ENCODE peak calls at places on chromosome 10, in seven cellular contexts. One of them, this sample, is unnamed.
A peak's percentile ranks its signal among the peaks of the same experiment; 100 is the strongest.

GRCh38 chr10:117933036-117933435 is 113.7 kb downstream of the RAB11FIP2 start:
- DNase-seq in H1: no peak
- DNase-seq in K562: no peak
- DNase-seq in HepG2: no peak
- DNase-seq in SK-N-SH: no peak
- DNase-seq in GM12878: no peak
- DNase-seq in GM12892: no peak
- DNase-seq in this sample: no peak

GRCh38 chr10:116158036-116158435 is 115.0 kb downstream of the GFRA1 start:
- DNase-seq in H1: no peak
- DNase-seq in K562: no peak
- DNase-seq in HepG2: no peak
- DNase-seq in SK-N-SH: no peak
- DNase-seq in GM12878: no peak
- DNase-seq in GM12892: no peak
- DNase-seq in this sample: no peak

GRCh38 chr10:30392564-30392990 is 41.4 kb upstream of the MAP3K8 start:
- DNase-seq in H1: peak; percentile 47
- DNase-seq in K562: peak; percentile 88
- DNase-seq in HepG2: peak; percentile 59
- DNase-seq in SK-N-SH: peak; percentile 89
- DNase-seq in GM12878: peak; percentile 31
- DNase-seq in GM12892: peak; percentile 76
- DNase-seq in this sample: peak; percentile 80

GRCh38 chr10:88456730-88457129 is 126.4 kb downstream of the RNLS start:
- DNase-seq in H1: no peak
- DNase-seq in K562: no peak
- DNase-seq in HepG2: no peak
- DNase-seq in SK-N-SH: no peak
- DNase-seq in GM12878: no peak
- DNase-seq in GM12892: no peak
- DNase-seq in this sample: no peak

GRCh38 chr10:77890097-77890496 is 36.5 kb downstream of the DLG5 start:
- DNase-seq in H1: peak; percentile 65
- DNase-seq in K562: peak; percentile 52
- DNase-seq in HepG2: no peak
- DNase-seq in SK-N-SH: no peak
- DNase-seq in GM12878: no peak
- DNase-seq in GM12892: no peak
- DNase-seq in this sample: no peak

GRCh38 chr10:71082930-71083329 is 129.4 kb upstream of the UNC5B start:
- DNase-seq in H1: no peak
- DNase-seq in K562: no peak
- DNase-seq in HepG2: no peak
- DNase-seq in SK-N-SH: no peak
- DNase-seq in GM12878: no peak
- DNase-seq in GM12892: no peak
- DNase-seq in this sample: no peak

GRCh38 chr10:70053896-70054641 is 1.4 kb downstream of the MACROH2A2 start:
- DNase-seq in H1: no peak
- DNase-seq in K562: no peak
- DNase-seq in HepG2: peak; percentile 20
- DNase-seq in SK-N-SH: peak; percentile 81
- DNase-seq in GM12878: no peak
- DNase-seq in GM12892: no peak
- DNase-seq in this sample: no peak

GRCh38 chr10:102452672-102453340 is 1.5 kb upstream of the C10orf95 start:
- DNase-seq in H1: no peak
- DNase-seq in K562: no peak
- DNase-seq in HepG2: no peak
- DNase-seq in SK-N-SH: no peak
- DNase-seq in GM12878: no peak
- DNase-seq in GM12892: no peak
- DNase-seq in this sample: no peak

GRCh38 chr10:78316451-78316931 is 282.8 kb downstream of the RPS24 start:
- DNase-seq in H1: no peak
- DNase-seq in K562: no peak
- DNase-seq in HepG2: no peak
- DNase-seq in SK-N-SH: no peak
- DNase-seq in GM12878: no peak
- DNase-seq in GM12892: no peak
- DNase-seq in this sample: no peak

GRCh38 chr10:119282446-119282845 is 75.1 kb downstream of the GRK5 start:
- DNase-seq in H1: no peak
- DNase-seq in K562: no peak
- DNase-seq in HepG2: no peak
- DNase-seq in SK-N-SH: no peak
- DNase-seq in GM12878: no peak
- DNase-seq in GM12892: no peak
- DNase-seq in this sample: no peak

GRCh38 chr10:27742195-27742925 is 3.3 kb downstream of the MKX start:
- DNase-seq in H1: no peak
- DNase-seq in K562: peak; percentile 76
- DNase-seq in HepG2: peak; percentile 41
- DNase-seq in SK-N-SH: peak; percentile 52
- DNase-seq in GM12878: peak; percentile 38
- DNase-seq in GM12892: peak; percentile 41
- DNase-seq in this sample: peak; percentile 69

GRCh38 chr10:13792011-13792410 is 205.2 kb downstream of the PRPF18 start:
- DNase-seq in H1: no peak
- DNase-seq in K562: no peak
- DNase-seq in HepG2: no peak
- DNase-seq in SK-N-SH: peak; percentile 71
- DNase-seq in GM12878: no peak
- DNase-seq in GM12892: no peak
- DNase-seq in this sample: no peak

GRCh38 chr10:75197066-75197465 is 13.5 kb upstream of the VDAC2 start:
- DNase-seq in H1: no peak
- DNase-seq in K562: no peak
- DNase-seq in HepG2: no peak
- DNase-seq in SK-N-SH: no peak
- DNase-seq in GM12878: no peak
- DNase-seq in GM12892: no peak
- DNase-seq in this sample: no peak

GRCh38 chr10:93577565-93577964 is 11.1 kb downstream of the FFAR4 start:
- DNase-seq in H1: no peak
- DNase-seq in K562: no peak
- DNase-seq in HepG2: no peak
- DNase-seq in SK-N-SH: no peak
- DNase-seq in GM12878: no peak
- DNase-seq in GM12892: no peak
- DNase-seq in this sample: no peak

GRCh38 chr10:93572606-93573005 is 6.1 kb downstream of the FFAR4 start:
- DNase-seq in H1: no peak
- DNase-seq in K562: no peak
- DNase-seq in HepG2: no peak
- DNase-seq in SK-N-SH: no peak
- DNase-seq in GM12878: no peak
- DNase-seq in GM12892: no peak
- DNase-seq in this sample: no peak

GRCh38 chr10:93576888-93577287 is 10.4 kb downstream of the FFAR4 start:
- DNase-seq in H1: no peak
- DNase-seq in K562: no peak
- DNase-seq in HepG2: no peak
- DNase-seq in SK-N-SH: no peak
- DNase-seq in GM12878: no peak
- DNase-seq in GM12892: no peak
- DNase-seq in this sample: no peak

GRCh38 chr10:93570383-93570782 is 3.9 kb downstream of the FFAR4 start:
- DNase-seq in H1: no peak
- DNase-seq in K562: no peak
- DNase-seq in HepG2: no peak
- DNase-seq in SK-N-SH: no peak
- DNase-seq in GM12878: no peak
- DNase-seq in GM12892: no peak
- DNase-seq in this sample: no peak

GRCh38 chr10:93573051-93573909 is 6.8 kb downstream of the FFAR4 start:
- DNase-seq in H1: no peak
- DNase-seq in K562: no peak
- DNase-seq in HepG2: no peak
- DNase-seq in SK-N-SH: no peak
- DNase-seq in GM12878: no peak
- DNase-seq in GM12892: no peak
- DNase-seq in this sample: no peak
- TF ChIP-seq TAF1 in H1: no peak
- TF ChIP-seq TAF1 in K562: no peak
- TF ChIP-seq TAF1 in HepG2: no peak
- TF ChIP-seq TAF1 in SK-N-SH: no peak
- TF ChIP-seq TAF1 in GM12878: no peak
- TF ChIP-seq TAF1 in GM12892: no peak
- TF ChIP-seq TAF1 in this sample: no peak

GRCh38 chr10:98394855-98395440 is 20.0 kb downstream of the PYROXD2 start:
- DNase-seq in H1: no peak
- DNase-seq in K562: no peak
- DNase-seq in HepG2: no peak
- DNase-seq in SK-N-SH: no peak
- DNase-seq in GM12878: no peak
- DNase-seq in GM12892: no peak
- DNase-seq in this sample: no peak

GRCh38 chr10:98389398-98389797 is 25.6 kb downstream of the PYROXD2 start:
- DNase-seq in H1: no peak
- DNase-seq in K562: no peak
- DNase-seq in HepG2: no peak
- DNase-seq in SK-N-SH: no peak
- DNase-seq in GM12878: no peak
- DNase-seq in GM12892: no peak
- DNase-seq in this sample: no peak

GRCh38 chr10:98390406-98390805 is 24.6 kb downstream of the PYROXD2 start:
- DNase-seq in H1: no peak
- DNase-seq in K562: no peak
- DNase-seq in HepG2: no peak
- DNase-seq in SK-N-SH: no peak
- DNase-seq in GM12878: no peak
- DNase-seq in GM12892: no peak
- DNase-seq in this sample: no peak

GRCh38 chr10:98391065-98391464 is 23.9 kb downstream of the PYROXD2 start:
- DNase-seq in H1: no peak
- DNase-seq in K562: no peak
- DNase-seq in HepG2: no peak
- DNase-seq in SK-N-SH: no peak
- DNase-seq in GM12878: no peak
- DNase-seq in GM12892: no peak
- DNase-seq in this sample: no peak

GRCh38 chr10:98391578-98391991 is 23.4 kb downstream of the PYROXD2 start:
- DNase-seq in H1: no peak
- DNase-seq in K562: no peak
- DNase-seq in HepG2: no peak
- DNase-seq in SK-N-SH: no peak
- DNase-seq in GM12878: no peak
- DNase-seq in GM12892: no peak
- DNase-seq in this sample: no peak
- TF ChIP-seq TAF1 in H1: no peak
- TF ChIP-seq TAF1 in K562: no peak
- TF ChIP-seq TAF1 in HepG2: no peak
- TF ChIP-seq TAF1 in SK-N-SH: no peak
- TF ChIP-seq TAF1 in GM12878: no peak
- TF ChIP-seq TAF1 in GM12892: no peak
- TF ChIP-seq TAF1 in this sample: no peak

GRCh38 chr10:63414481-63415260 is 51.1 kb downstream of the JMJD1C start:
- DNase-seq in H1: no peak
- DNase-seq in K562: no peak
- DNase-seq in HepG2: no peak
- DNase-seq in SK-N-SH: no peak
- DNase-seq in GM12878: no peak
- DNase-seq in GM12892: no peak
- DNase-seq in this sample: no peak

GRCh38 chr10:63415635-63416244 is 50.0 kb downstream of the JMJD1C start:
- DNase-seq in H1: no peak
- DNase-seq in K562: no peak
- DNase-seq in HepG2: no peak
- DNase-seq in SK-N-SH: no peak
- DNase-seq in GM12878: no peak
- DNase-seq in GM12892: no peak
- DNase-seq in this sample: no peak

GRCh38 chr10:63413429-63413828 is 52.3 kb downstream of the JMJD1C start:
- DNase-seq in H1: no peak
- DNase-seq in K562: peak; percentile 23
- DNase-seq in HepG2: no peak
- DNase-seq in SK-N-SH: no peak
- DNase-seq in GM12878: no peak
- DNase-seq in GM12892: no peak
- DNase-seq in this sample: no peak

GRCh38 chr10:63412304-63412703 is 53.5 kb downstream of the JMJD1C start:
- DNase-seq in H1: no peak
- DNase-seq in K562: no peak
- DNase-seq in HepG2: no peak
- DNase-seq in SK-N-SH: no peak
- DNase-seq in GM12878: no peak
- DNase-seq in GM12892: no peak
- DNase-seq in this sample: no peak

DNA sequence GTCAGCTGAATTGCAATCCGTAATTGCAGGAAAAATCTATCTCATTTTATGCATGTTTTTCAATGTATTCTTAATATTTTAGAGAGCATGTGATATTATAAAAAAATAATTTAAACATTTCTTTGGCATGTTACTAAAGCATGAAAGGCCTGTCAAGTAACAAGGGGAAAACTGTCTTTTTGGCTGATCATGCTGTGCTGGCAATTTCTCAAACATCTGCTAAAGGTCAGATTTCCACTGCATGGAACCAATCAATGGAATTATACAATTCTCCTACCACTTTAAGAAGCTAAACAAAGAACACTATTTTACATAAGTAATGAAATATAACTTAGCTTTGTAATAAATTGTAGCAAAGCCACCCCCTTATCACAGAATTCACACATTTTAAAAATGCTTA is 49.4 kb downstream of the JMJD1C start:
- DNase-seq in H1: no peak
- DNase-seq in K562: no peak
- DNase-seq in HepG2: peak; percentile 4
- DNase-seq in SK-N-SH: no peak
- DNase-seq in GM12878: no peak
- DNase-seq in GM12892: no peak
- DNase-seq in this sample: no peak
- TF ChIP-seq TAF1 in H1: no peak
- TF ChIP-seq TAF1 in K562: no peak
- TF ChIP-seq TAF1 in HepG2: no peak
- TF ChIP-seq TAF1 in SK-N-SH: no peak
- TF ChIP-seq TAF1 in GM12878: no peak
- TF ChIP-seq TAF1 in GM12892: no peak
- TF ChIP-seq TAF1 in this sample: no peak

GRCh38 chr10:120996456-120997053 is 145.4 kb downstream of the WDR11 start:
- DNase-seq in H1: no peak
- DNase-seq in K562: no peak
- DNase-seq in HepG2: no peak
- DNase-seq in SK-N-SH: no peak
- DNase-seq in GM12878: no peak
- DNase-seq in GM12892: no peak
- DNase-seq in this sample: no peak

GRCh38 chr10:120998251-120998650 is 147.1 kb downstream of the WDR11 start:
- DNase-seq in H1: no peak
- DNase-seq in K562: no peak
- DNase-seq in HepG2: no peak
- DNase-seq in SK-N-SH: no peak
- DNase-seq in GM12878: no peak
- DNase-seq in GM12892: no peak
- DNase-seq in this sample: no peak

GRCh38 chr10:120995768-120996167 is 144.6 kb downstream of the WDR11 start:
- DNase-seq in H1: no peak
- DNase-seq in K562: no peak
- DNase-seq in HepG2: no peak
- DNase-seq in SK-N-SH: no peak
- DNase-seq in GM12878: no peak
- DNase-seq in GM12892: no peak
- DNase-seq in this sample: no peak

GRCh38 chr10:120998782-120999285 is 147.7 kb downstream of the WDR11 start:
- DNase-seq in H1: no peak
- DNase-seq in K562: no peak
- DNase-seq in HepG2: no peak
- DNase-seq in SK-N-SH: no peak
- DNase-seq in GM12878: no peak
- DNase-seq in GM12892: no peak
- DNase-seq in this sample: no peak

GRCh38 chr10:120997313-120998102 is 146.3 kb downstream of the WDR11 start:
- DNase-seq in H1: no peak
- DNase-seq in K562: no peak
- DNase-seq in HepG2: no peak
- DNase-seq in SK-N-SH: no peak
- DNase-seq in GM12878: no peak
- DNase-seq in GM12892: no peak
- DNase-seq in this sample: no peak
- TF ChIP-seq TAF1 in H1: no peak
- TF ChIP-seq TAF1 in K562: no peak
- TF ChIP-seq TAF1 in HepG2: no peak
- TF ChIP-seq TAF1 in SK-N-SH: no peak
- TF ChIP-seq TAF1 in GM12878: no peak
- TF ChIP-seq TAF1 in GM12892: no peak
- TF ChIP-seq TAF1 in this sample: no peak

This sample was measured in GM12891.